ENCODE peak calls at places on chromosomes 6 and 20, in six cellular contexts. X, V, J, E, M and H are unnamed samples.

GRCh38 chr20:20711413-20711812 is 1.0 kb downstream of the RALGAPA2 start:
- DNase-seq in V (peak; percentile 21), J (no peak), M (peak; percentile 42), X (no peak), E (no peak), H (no peak)

GRCh38 chr20:58112017-58112781 is 116.3 kb downstream of the ANKRD60 start:
- DNase-seq in X (no peak), M (no peak), E (peak; percentile 76), J (no peak), V (no peak), H (peak; percentile 16)

GRCh38 chr6:94341173-94341572 is 921.8 kb upstream of the EPHA7 start:
- DNase-seq in M (no peak), E (no peak), V (no peak), X (no peak), J (no peak), H (no peak)

GRCh38 chr6:27662770-27663169 is 189.9 kb upstream of the ZNF184 start:
- DNase-seq in J (no peak), M (no peak), V (no peak), X (no peak), E (no peak), H (no peak)

GRCh38 chr20:51579137-51579536 is 36.6 kb upstream of the NFATC2 start:
- DNase-seq in J (no peak), V (no peak), M (peak; percentile 60), E (peak; percentile 50), X (no peak), H (no peak)

GRCh38 chr6:158536891-158537798 is 22.7 kb upstream of the TMEM181 start:
- DNase-seq in X (peak; percentile 36), J (peak; percentile 84), V (no peak), M (peak; percentile 70), E (peak; percentile 32), H (peak; percentile 6)

GRCh38 chr6:8905647-8906231 is 470.4 kb upstream of the SLC35B3 start:
- DNase-seq in M (no peak), J (no peak), V (no peak), E (no peak), X (no peak), H (no peak)

GRCh38 chr20:57708694-57709673 is 831 bp downstream of the PMEPA1 start:
- DNase-seq in X (peak; percentile 62), V (peak; percentile 53), J (peak; percentile 35), E (peak; percentile 72), M (peak; percentile 56), H (peak; percentile 18)

GRCh38 chr6:49666930-49667369 is 30.3 kb upstream of the RHAG start:
- DNase-seq in M (no peak), E (no peak), X (no peak), V (no peak), J (no peak), H (no peak)

GRCh38 chr20:52446421-52447231 is 255.0 kb upstream of the ZFP64 start:
- DNase-seq in M (no peak), J (no peak), V (no peak), X (no peak), E (no peak), H (peak; percentile 52)

GRCh38 chr6:16292942-16293341 is 54.6 kb downstream of the GMPR start:
- DNase-seq in V (no peak), E (no peak), X (no peak), J (no peak), M (no peak), H (no peak)

GRCh38 chr20:40949346-40949745 is 79.3 kb upstream of the TOP1 start:
- DNase-seq in X (no peak), E (no peak), V (no peak), M (no peak), J (no peak), H (no peak)

GRCh38 chr20:5445611-5446010 is 128.9 kb upstream of the PROKR2 start:
- DNase-seq in M (no peak), J (no peak), V (no peak), X (no peak), E (no peak), H (no peak)

GRCh38 chr20:19975436-19975799 is 41.7 kb upstream of the NAA20 start:
- DNase-seq in E (peak; percentile 66), J (no peak), V (no peak), X (peak; percentile 55), M (no peak), H (peak; percentile 58)

GRCh38 chr20:40986774-40987173 is 41.8 kb upstream of the TOP1 start:
- DNase-seq in X (no peak), M (no peak), J (no peak), E (no peak), V (no peak), H (no peak)

GRCh38 chr6:169695131-169695530 is 6.7 kb downstream of the WDR27 start:
- DNase-seq in X (no peak), V (no peak), M (no peak), E (no peak), J (no peak), H (no peak)

GRCh38 chr6:169701953-169702639 is at the start of the genes C6orf120 and WDR27:
- DNase-seq in V (peak; percentile 98), M (peak; percentile 98), E (peak; percentile 100), J (peak; percentile 97), X (peak; percentile 98), H (peak; percentile 97)

GRCh38 chr6:169701218-169701952 is 444 bp downstream of the WDR27 start:
- DNase-seq in M (no peak), X (no peak), J (no peak), E (no peak), V (no peak), H (no peak)

GRCh38 chr6:169702640-169703246 is 817 bp downstream of the C6orf120 start:
- DNase-seq in J (peak; percentile 19), V (peak; percentile 42), E (peak; percentile 53), X (no peak), M (peak; percentile 53), H (no peak)

GRCh38 chr6:169700296-169700695 is 1.5 kb downstream of the WDR27 start:
- DNase-seq in V (no peak), X (no peak), E (peak; percentile 43), J (peak; percentile 18), M (peak; percentile 53), H (no peak)
- H3K4me3 ChIP-seq in V (no peak overlapping the region), X (no peak overlapping the region), E (peak overlapping the region; percentile 93), J (no peak overlapping the region), M (no peak overlapping the region), H (peak overlapping the region; percentile 90)

GRCh38 chr20:62741701-62742491 is 33.3 kb downstream of the NTSR1 start:
- DNase-seq in V (no peak), X (peak; percentile 12), E (no peak), J (no peak), M (no peak), H (no peak)
- H3K4me3 ChIP-seq in V (peak overlapping the region; percentile 33), X (no peak overlapping the region), E (no peak overlapping the region), J (no peak overlapping the region), M (no peak overlapping the region), H (no peak overlapping the region)

GRCh38 chr20:36573798-36574277 is 441 bp downstream of the TGIF2 start:
- DNase-seq in J (no peak), X (peak; percentile 49), E (peak; percentile 33), V (peak; percentile 42), M (no peak), H (no peak)
- H3K4me3 ChIP-seq in J (peak overlapping the region; percentile 96), X (peak overlapping the region; percentile 90), E (peak overlapping the region; percentile 80), V (peak overlapping the region; percentile 96), M (peak overlapping the region; percentile 89), H (peak overlapping the region; percentile 73)

GRCh38 chr20:3777381-3777725 is 3.9 kb downstream of the SPEF1 start:
- DNase-seq in J (no peak), X (no peak), V (no peak), E (no peak), M (no peak), H (no peak)
- H3K4me3 ChIP-seq in J (peak overlapping the region; percentile 21), X (peak overlapping the region; percentile 52), V (peak overlapping the region; percentile 74), E (peak overlapping the region; percentile 78), M (peak overlapping the region; percentile 17), H (peak overlapping the region; percentile 53)

DNA sequence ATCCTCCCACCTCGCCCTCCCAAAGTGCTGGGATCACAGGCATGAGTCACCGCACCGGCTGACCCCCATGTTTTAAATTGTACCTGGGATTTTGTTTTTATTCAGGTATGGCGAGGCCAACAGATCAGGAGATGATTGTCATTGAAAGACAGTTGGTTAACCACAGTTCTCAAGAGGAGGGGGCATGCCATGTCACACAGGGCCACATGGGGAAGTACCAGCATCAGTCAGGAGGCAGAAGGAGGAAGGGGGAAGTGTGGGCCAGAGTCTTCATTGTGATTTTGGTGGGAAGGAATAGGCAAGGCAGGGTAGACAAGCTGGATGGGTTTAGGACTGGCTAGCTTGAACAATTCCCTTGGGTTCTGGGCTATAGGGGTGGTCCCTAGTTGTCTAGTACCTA is 9.9 kb upstream of the MMP9 start:
- DNase-seq in E (no peak), X (no peak), J (no peak), V (peak; percentile 22), M (no peak), H (no peak)
- H3K4me3 ChIP-seq in E (no peak overlapping the region), X (no peak overlapping the region), J (no peak overlapping the region), V (no peak overlapping the region), M (no peak overlapping the region), H (no peak overlapping the region)

GRCh38 chr6:130781557-130781956 is 45.6 kb upstream of the SMLR1 start:
- DNase-seq in X (no peak), M (no peak), E (no peak), J (no peak), V (no peak), H (no peak)

GRCh38 chr6:130779658-130780033 is 47.6 kb upstream of the SMLR1 start:
- DNase-seq in M (no peak), V (no peak), X (no peak), E (no peak), J (no peak), H (peak; percentile 5)

GRCh38 chr6:130787726-130788500 is 39.3 kb upstream of the SMLR1 start:
- DNase-seq in E (no peak), J (no peak), M (no peak), X (no peak), V (no peak), H (no peak)

GRCh38 chr6:130780137-130780536 is 47.1 kb upstream of the SMLR1 start:
- DNase-seq in V (no peak), M (no peak), E (no peak), J (no peak), X (no peak), H (peak; percentile 14)

GRCh38 chr6:130783416-130784107 is 43.6 kb upstream of the SMLR1 start:
- DNase-seq in E (no peak), V (no peak), J (no peak), M (no peak), X (no peak), H (no peak)
- H3K4me3 ChIP-seq in E (no peak overlapping the region), V (no peak overlapping the region), J (no peak overlapping the region), M (no peak overlapping the region), X (no peak overlapping the region), H (no peak overlapping the region)

DNA sequence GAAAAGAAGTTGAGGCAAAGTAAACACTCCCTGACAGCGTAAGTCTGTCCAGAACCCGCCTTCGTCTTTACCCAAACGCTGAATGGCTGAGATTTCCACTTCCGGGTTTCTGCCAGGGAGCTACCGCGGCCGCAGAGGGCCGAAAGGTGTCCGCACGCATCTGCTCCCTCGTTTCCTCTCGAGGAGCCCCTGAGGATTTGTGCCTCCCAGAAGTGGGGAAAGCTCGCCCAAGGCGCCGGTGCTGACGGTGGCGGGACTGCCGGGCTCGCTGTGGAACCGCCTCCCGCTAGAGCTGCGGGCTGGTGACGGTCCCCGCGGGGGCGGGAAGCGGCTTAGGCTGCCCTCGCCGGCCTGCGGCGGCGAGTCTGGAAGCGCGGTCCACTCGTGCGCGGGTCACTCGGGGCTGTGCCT is 1760.2 kb upstream of the DEFB115 start:
- DNase-seq in J (no peak), E (peak; percentile 5), V (peak; percentile 9), X (peak; percentile 28), M (no peak), H (peak; percentile 1)
- H3K4me3 ChIP-seq in J (no peak overlapping the region), E (peak overlapping the region; percentile 35), V (no peak overlapping the region), X (peak overlapping the region; percentile 17), M (no peak overlapping the region), H (no peak overlapping the region)

GRCh38 chr6:66638518-66638917 is 931.5 kb upstream of the EYS start:
- DNase-seq in E (no peak), X (no peak), V (no peak), J (no peak), M (no peak), H (no peak)
- H3K4me3 ChIP-seq in E (no peak overlapping the region), X (no peak overlapping the region), V (no peak overlapping the region), J (no peak overlapping the region), M (no peak overlapping the region), H (no peak overlapping the region)